ENCODE peak calls at places on chromosomes 12 and 14, in four cellular contexts. W is HCT116, C is K562, U is HepG2. T is an unnamed sample.
A peak's percentile ranks its signal among the peaks of the same experiment; 100 is the strongest.

GRCh38 chr14:75307700-75308379 is 29.2 kb downstream of the FOS start:
- DNase-seq in W (peak; percentile 69), C (peak; percentile 52), U (peak; percentile 63), T (no peak)

GRCh38 chr12:25977047-25977446 is 18.6 kb downstream of the RASSF8 start:
- DNase-seq in W (no peak), C (no peak), U (no peak), T (no peak)

GRCh38 chr12:88044035-88044434 is 14.8 kb upstream of the C12orf50 start:
- DNase-seq in W (no peak), C (no peak), U (no peak), T (no peak)

GRCh38 chr12:95687937-95688336 is 102.6 kb downstream of the NTN4 start:
- DNase-seq in W (no peak), C (no peak), U (no peak), T (no peak)

GRCh38 chr12:121093487-121093891 is 39.2 kb upstream of the P2RX7 start:
- DNase-seq in W (no peak), C (no peak), U (no peak), T (no peak)

GRCh38 chr14:104001003-104001402 is 58.7 kb upstream of the RD3L start:
- DNase-seq in W (peak; percentile 12), C (peak; percentile 13), U (peak; percentile 21), T (no peak)

GRCh38 chr12:90543841-90544240 is 411.1 kb downstream of the CCER1 start:
- DNase-seq in W (no peak), C (no peak), U (no peak), T (no peak)

GRCh38 chr12:1206118-1206734 is 215.2 kb downstream of the ERC1 start:
- DNase-seq in W (no peak), C (no peak), U (no peak), T (no peak)

GRCh38 chr14:67583711-67584644 is 16.1 kb downstream of the PIGH start:
- DNase-seq in W (peak; percentile 47), C (peak; percentile 57), U (peak; percentile 58), T (peak; percentile 39)

GRCh38 chr12:132320767-132321211 is 8.6 kb downstream of the GALNT9 start:
- DNase-seq in W (no peak), C (no peak), U (no peak), T (no peak)

GRCh38 chr12:90896164-90896563 is 58.8 kb downstream of the CCER1 start:
- DNase-seq in W (peak; percentile 18), C (no peak), U (no peak), T (no peak)

GRCh38 chr12:15620726-15621125 is 168.5 kb downstream of the EPS8 start:
- DNase-seq in W (no peak), C (no peak), U (no peak), T (no peak)

GRCh38 chr12:6262635-6263034 is 47.8 kb upstream of the PLEKHG6 start:
- DNase-seq in W (no peak), C (peak; percentile 25), U (no peak), T (no peak)

GRCh38 chr14:30874120-30874998 is at the start of gene COCH:
- DNase-seq in W (peak; percentile 4), C (peak; percentile 81), U (peak; percentile 71), T (no peak)

GRCh38 chr12:25052191-25053020 is 103.5 kb upstream of the BCAT1 start:
- DNase-seq in W (no peak), C (no peak), U (peak; percentile 45), T (no peak)

GRCh38 chr12:45475594-45475993 is 253.9 kb upstream of the ARID2 start:
- DNase-seq in W (no peak), C (no peak), U (no peak), T (no peak)

GRCh38 chr14:71710001-71710400 is 222.2 kb upstream of the RGS6 start:
- DNase-seq in W (no peak), C (no peak), U (no peak), T (no peak)

GRCh38 chr14:69319911-69320310 is 60.0 kb downstream of the GALNT16 start:
- DNase-seq in W (no peak), C (no peak), U (no peak), T (no peak)

GRCh38 chr14:90381999-90382451 is 14.8 kb upstream of the CALM1 start:
- DNase-seq in W (no peak), C (peak; percentile 19), U (peak; percentile 55), T (no peak)

GRCh38 chr12:108890208-108890607 is 10.3 kb downstream of the DAO start:
- DNase-seq in W (no peak), C (peak; percentile 45), U (no peak), T (no peak)

GRCh38 chr12:130281157-130281799 is 56.4 kb upstream of the PIWIL1 start:
- DNase-seq in W (no peak), C (peak; percentile 65), U (no peak), T (no peak)

GRCh38 chr12:47193066-47193465 is 113.3 kb upstream of the AMIGO2 start:
- DNase-seq in W (no peak), C (no peak), U (no peak), T (no peak)

GRCh38 chr12:115452751-115453281 is 768.8 kb upstream of the TBX3 start:
- DNase-seq in W (no peak), C (no peak), U (no peak), T (no peak)

GRCh38 chr12:30970559-30971202 is 44.1 kb downstream of the TSPAN11 start:
- DNase-seq in W (no peak), C (no peak), U (no peak), T (no peak)

GRCh38 chr12:47214001-47214619 is 134.4 kb upstream of the AMIGO2 start:
- DNase-seq in W (no peak), C (no peak), U (no peak), T (no peak)

GRCh38 chr14:95054346-95055280 is 102.7 kb downstream of the DICER1 start:
- DNase-seq in W (no peak), C (no peak), U (no peak), T (no peak)

GRCh38 chr14:21768116-21768874 is 94.7 kb upstream of the OR4E1 start:
- DNase-seq in W (peak; percentile 32), C (peak; percentile 15), U (peak; percentile 42), T (no peak)

GRCh38 chr14:61034416-61035100 is 53.5 kb downstream of the SLC38A6 start:
- DNase-seq in W (no peak), C (no peak), U (no peak), T (no peak)
- TF ChIP-seq SIN3A in W (no peak), C (no peak), U (no peak), T (no peak)

GRCh38 chr14:41285193-41285748 is 321.4 kb upstream of the LRFN5 start:
- DNase-seq in W (no peak), C (no peak), U (peak; percentile 40), T (no peak)
- H3K27ac ChIP-seq in W (no peak overlapping the region), C (no peak overlapping the region), U (no peak overlapping the region), T (no peak overlapping the region)

GRCh38 chr14:93239869-93240677 is 33.0 kb downstream of the UBR7 start:
- DNase-seq in W (peak; percentile 57), C (no peak), U (no peak), T (peak; percentile 67)

GRCh38 chr14:93234798-93235197 is 27.7 kb downstream of the UBR7 start:
- DNase-seq in W (no peak), C (no peak), U (no peak), T (no peak)

GRCh38 chr14:93246534-93246933 is 39.5 kb downstream of the UBR7 start:
- DNase-seq in W (no peak), C (no peak), U (no peak), T (no peak)

GRCh38 chr14:93245764-93246420 is 38.8 kb downstream of the UBR7 start:
- DNase-seq in W (no peak), C (no peak), U (no peak), T (no peak)

GRCh38 chr14:93240678-93241000 is 33.6 kb downstream of the UBR7 start:
- DNase-seq in W (no peak), C (no peak), U (no peak), T (no peak)
- TF ChIP-seq TCF7L2 in W (no peak), C (no peak), U (no peak), T (no peak)

GRCh38 chr14:44317433-44317746 is 189.7 kb downstream of the FSCB start:
- DNase-seq in W (no peak), C (no peak), U (no peak), T (no peak)
- TF ChIP-seq SIN3A in W (no peak), C (no peak), U (no peak), T (no peak)